ENCODE peak calls at places on chromosomes 1 and 21, in eight cellular contexts. One of them, this sample, is unnamed.

GRCh38 chr1:112954945-112955677 is 885 bp downstream of the SLC16A1 start:
- DNase-seq in MG63: peak
- DNase-seq in stimulated activated naive B cell treated with anti-CD40 and anti-IgM and Interleukin-4, amounts not matched to agents 10 μg/mL and 1 μg/mL and 100 μg/mL, for 72 hours: peak
- DNase-seq in Kasumi-1: peak
- DNase-seq in NCI-H748 treated with DMSO at 0.1 percent for 48 hours: peak
- DNase-seq in activated naive CD4-positive, alpha-beta T cell: peak
- DNase-seq in activated CD4-positive, alpha-beta T cell treated with anti-CD3 and anti-CD28 coated beads for 48 hours: peak
- DNase-seq in progenitor cell of endocrine pancreas: peak
- DNase-seq in this sample: peak

GRCh38 chr21:26124421-26124833 is 46.1 kb downstream of the APP start:
- DNase-seq in MG63: no peak
- DNase-seq in stimulated activated naive B cell treated with anti-CD40 and anti-IgM and Interleukin-4, amounts not matched to agents 10 μg/mL and 1 μg/mL and 100 μg/mL, for 72 hours: no peak
- DNase-seq in Kasumi-1: no peak
- DNase-seq in NCI-H748 treated with DMSO at 0.1 percent for 48 hours: peak
- DNase-seq in activated naive CD4-positive, alpha-beta T cell: no peak
- DNase-seq in activated CD4-positive, alpha-beta T cell treated with anti-CD3 and anti-CD28 coated beads for 48 hours: no peak
- DNase-seq in progenitor cell of endocrine pancreas: no peak
- DNase-seq in this sample: no peak

GRCh38 chr1:234670936-234671628 is 61.1 kb upstream of the IRF2BP2 start:
- DNase-seq in MG63: no peak
- DNase-seq in stimulated activated naive B cell treated with anti-CD40 and anti-IgM and Interleukin-4, amounts not matched to agents 10 μg/mL and 1 μg/mL and 100 μg/mL, for 72 hours: no peak
- DNase-seq in Kasumi-1: no peak
- DNase-seq in NCI-H748 treated with DMSO at 0.1 percent for 48 hours: peak
- DNase-seq in activated naive CD4-positive, alpha-beta T cell: no peak
- DNase-seq in activated CD4-positive, alpha-beta T cell treated with anti-CD3 and anti-CD28 coated beads for 48 hours: no peak
- DNase-seq in progenitor cell of endocrine pancreas: no peak
- DNase-seq in this sample: no peak

GRCh38 chr21:44991538-44992483 is 52.0 kb downstream of the SLX9 start:
- DNase-seq in MG63: no peak
- DNase-seq in stimulated activated naive B cell treated with anti-CD40 and anti-IgM and Interleukin-4, amounts not matched to agents 10 μg/mL and 1 μg/mL and 100 μg/mL, for 72 hours: no peak
- DNase-seq in Kasumi-1: no peak
- DNase-seq in NCI-H748 treated with DMSO at 0.1 percent for 48 hours: no peak
- DNase-seq in activated naive CD4-positive, alpha-beta T cell: no peak
- DNase-seq in activated CD4-positive, alpha-beta T cell treated with anti-CD3 and anti-CD28 coated beads for 48 hours: no peak
- DNase-seq in progenitor cell of endocrine pancreas: no peak
- DNase-seq in this sample: no peak

GRCh38 chr1:50750021-50750619 is 209.9 kb downstream of the FAF1 start:
- DNase-seq in MG63: peak
- DNase-seq in stimulated activated naive B cell treated with anti-CD40 and anti-IgM and Interleukin-4, amounts not matched to agents 10 μg/mL and 1 μg/mL and 100 μg/mL, for 72 hours: no peak
- DNase-seq in Kasumi-1: peak
- DNase-seq in NCI-H748 treated with DMSO at 0.1 percent for 48 hours: peak
- DNase-seq in activated naive CD4-positive, alpha-beta T cell: no peak
- DNase-seq in activated CD4-positive, alpha-beta T cell treated with anti-CD3 and anti-CD28 coated beads for 48 hours: no peak
- DNase-seq in progenitor cell of endocrine pancreas: no peak
- DNase-seq in this sample: peak

GRCh38 chr1:223540485-223541106 is 124.9 kb downstream of the CAPN8 start:
- DNase-seq in MG63: no peak
- DNase-seq in stimulated activated naive B cell treated with anti-CD40 and anti-IgM and Interleukin-4, amounts not matched to agents 10 μg/mL and 1 μg/mL and 100 μg/mL, for 72 hours: no peak
- DNase-seq in Kasumi-1: no peak
- DNase-seq in NCI-H748 treated with DMSO at 0.1 percent for 48 hours: no peak
- DNase-seq in activated naive CD4-positive, alpha-beta T cell: no peak
- DNase-seq in activated CD4-positive, alpha-beta T cell treated with anti-CD3 and anti-CD28 coated beads for 48 hours: no peak
- DNase-seq in progenitor cell of endocrine pancreas: no peak
- DNase-seq in this sample: no peak

GRCh38 chr21:44805859-44806258 is 4.2 kb upstream of the UBE2G2 start:
- DNase-seq in MG63: no peak
- DNase-seq in stimulated activated naive B cell treated with anti-CD40 and anti-IgM and Interleukin-4, amounts not matched to agents 10 μg/mL and 1 μg/mL and 100 μg/mL, for 72 hours: no peak
- DNase-seq in Kasumi-1: no peak
- DNase-seq in NCI-H748 treated with DMSO at 0.1 percent for 48 hours: no peak
- DNase-seq in activated naive CD4-positive, alpha-beta T cell: no peak
- DNase-seq in activated CD4-positive, alpha-beta T cell treated with anti-CD3 and anti-CD28 coated beads for 48 hours: no peak
- DNase-seq in progenitor cell of endocrine pancreas: no peak
- DNase-seq in this sample: no peak

GRCh38 chr1:116151739-116152576 is 40.8 kb downstream of the MAB21L3 start:
- DNase-seq in MG63: peak
- DNase-seq in stimulated activated naive B cell treated with anti-CD40 and anti-IgM and Interleukin-4, amounts not matched to agents 10 μg/mL and 1 μg/mL and 100 μg/mL, for 72 hours: peak
- DNase-seq in Kasumi-1: peak
- DNase-seq in NCI-H748 treated with DMSO at 0.1 percent for 48 hours: peak
- DNase-seq in activated naive CD4-positive, alpha-beta T cell: peak
- DNase-seq in activated CD4-positive, alpha-beta T cell treated with anti-CD3 and anti-CD28 coated beads for 48 hours: peak
- DNase-seq in progenitor cell of endocrine pancreas: peak
- DNase-seq in this sample: peak

GRCh38 chr1:102842606-102843005 is 265.7 kb downstream of the COL11A1 start:
- DNase-seq in MG63: no peak
- DNase-seq in stimulated activated naive B cell treated with anti-CD40 and anti-IgM and Interleukin-4, amounts not matched to agents 10 μg/mL and 1 μg/mL and 100 μg/mL, for 72 hours: no peak
- DNase-seq in Kasumi-1: no peak
- DNase-seq in NCI-H748 treated with DMSO at 0.1 percent for 48 hours: no peak
- DNase-seq in activated naive CD4-positive, alpha-beta T cell: no peak
- DNase-seq in activated CD4-positive, alpha-beta T cell treated with anti-CD3 and anti-CD28 coated beads for 48 hours: no peak
- DNase-seq in progenitor cell of endocrine pancreas: no peak
- DNase-seq in this sample: no peak

GRCh38 chr1:91804546-91805023 is 81.4 kb downstream of the TGFBR3 start:
- DNase-seq in MG63: no peak
- DNase-seq in stimulated activated naive B cell treated with anti-CD40 and anti-IgM and Interleukin-4, amounts not matched to agents 10 μg/mL and 1 μg/mL and 100 μg/mL, for 72 hours: no peak
- DNase-seq in Kasumi-1: no peak
- DNase-seq in NCI-H748 treated with DMSO at 0.1 percent for 48 hours: no peak
- DNase-seq in activated naive CD4-positive, alpha-beta T cell: no peak
- DNase-seq in activated CD4-positive, alpha-beta T cell treated with anti-CD3 and anti-CD28 coated beads for 48 hours: peak
- DNase-seq in progenitor cell of endocrine pancreas: no peak
- DNase-seq in this sample: peak

GRCh38 chr1:178300350-178300699 is 196.4 kb downstream of the CLEC20A start:
- DNase-seq in MG63: no peak
- DNase-seq in stimulated activated naive B cell treated with anti-CD40 and anti-IgM and Interleukin-4, amounts not matched to agents 10 μg/mL and 1 μg/mL and 100 μg/mL, for 72 hours: no peak
- DNase-seq in Kasumi-1: no peak
- DNase-seq in NCI-H748 treated with DMSO at 0.1 percent for 48 hours: no peak
- DNase-seq in activated naive CD4-positive, alpha-beta T cell: no peak
- DNase-seq in activated CD4-positive, alpha-beta T cell treated with anti-CD3 and anti-CD28 coated beads for 48 hours: no peak
- DNase-seq in progenitor cell of endocrine pancreas: no peak
- DNase-seq in this sample: no peak

GRCh38 chr1:98034505-98034904 is 113.7 kb upstream of the DPYD start:
- DNase-seq in MG63: peak
- DNase-seq in stimulated activated naive B cell treated with anti-CD40 and anti-IgM and Interleukin-4, amounts not matched to agents 10 μg/mL and 1 μg/mL and 100 μg/mL, for 72 hours: no peak
- DNase-seq in Kasumi-1: no peak
- DNase-seq in NCI-H748 treated with DMSO at 0.1 percent for 48 hours: no peak
- DNase-seq in activated naive CD4-positive, alpha-beta T cell: no peak
- DNase-seq in activated CD4-positive, alpha-beta T cell treated with anti-CD3 and anti-CD28 coated beads for 48 hours: no peak
- DNase-seq in progenitor cell of endocrine pancreas: no peak
- DNase-seq in this sample: peak

GRCh38 chr1:42815938-42816599 is 853 bp upstream of the ERMAP start:
- DNase-seq in MG63: no peak
- DNase-seq in stimulated activated naive B cell treated with anti-CD40 and anti-IgM and Interleukin-4, amounts not matched to agents 10 μg/mL and 1 μg/mL and 100 μg/mL, for 72 hours: no peak
- DNase-seq in Kasumi-1: peak
- DNase-seq in NCI-H748 treated with DMSO at 0.1 percent for 48 hours: peak
- DNase-seq in activated naive CD4-positive, alpha-beta T cell: no peak
- DNase-seq in activated CD4-positive, alpha-beta T cell treated with anti-CD3 and anti-CD28 coated beads for 48 hours: peak
- DNase-seq in progenitor cell of endocrine pancreas: no peak
- DNase-seq in this sample: peak

GRCh38 chr1:119954476-119955422 is 58.4 kb upstream of the ADAM30 start:
- DNase-seq in MG63: no peak
- DNase-seq in stimulated activated naive B cell treated with anti-CD40 and anti-IgM and Interleukin-4, amounts not matched to agents 10 μg/mL and 1 μg/mL and 100 μg/mL, for 72 hours: no peak
- DNase-seq in Kasumi-1: no peak
- DNase-seq in NCI-H748 treated with DMSO at 0.1 percent for 48 hours: no peak
- DNase-seq in activated naive CD4-positive, alpha-beta T cell: no peak
- DNase-seq in activated CD4-positive, alpha-beta T cell treated with anti-CD3 and anti-CD28 coated beads for 48 hours: no peak
- DNase-seq in progenitor cell of endocrine pancreas: no peak
- DNase-seq in this sample: no peak

GRCh38 chr21:14614287-14614686 is 68.2 kb upstream of the SAMSN1 start:
- DNase-seq in MG63: no peak
- DNase-seq in stimulated activated naive B cell treated with anti-CD40 and anti-IgM and Interleukin-4, amounts not matched to agents 10 μg/mL and 1 μg/mL and 100 μg/mL, for 72 hours: no peak
- DNase-seq in Kasumi-1: no peak
- DNase-seq in NCI-H748 treated with DMSO at 0.1 percent for 48 hours: no peak
- DNase-seq in activated naive CD4-positive, alpha-beta T cell: no peak
- DNase-seq in activated CD4-positive, alpha-beta T cell treated with anti-CD3 and anti-CD28 coated beads for 48 hours: no peak
- DNase-seq in progenitor cell of endocrine pancreas: no peak
- DNase-seq in this sample: no peak

GRCh38 chr1:207454046-207454964 is at the start of gene CR2:
- DNase-seq in MG63: peak
- DNase-seq in stimulated activated naive B cell treated with anti-CD40 and anti-IgM and Interleukin-4, amounts not matched to agents 10 μg/mL and 1 μg/mL and 100 μg/mL, for 72 hours: peak
- DNase-seq in Kasumi-1: no peak
- DNase-seq in NCI-H748 treated with DMSO at 0.1 percent for 48 hours: peak
- DNase-seq in activated naive CD4-positive, alpha-beta T cell: no peak
- DNase-seq in activated CD4-positive, alpha-beta T cell treated with anti-CD3 and anti-CD28 coated beads for 48 hours: peak
- DNase-seq in progenitor cell of endocrine pancreas: peak
- DNase-seq in this sample: peak

This sample was measured in Daoy.